ENCODE peak calls at places on chromosomes 1 and 21, in ten cellular contexts. W is heart right ventricle; B is Calu3; H is GM20000; K is dorsolateral prefrontal cortex; G is progenitor cell of endocrine pancreas; D is body of pancreas; N is fibroblast of pulmonary artery; M is CD8-positive, alpha-beta T cell; L is breast epithelium. C is an unnamed sample.

GRCh38 chr1:24903955-24904730 is 25.9 kb downstream of the RUNX3 start:
- DNase-seq in G (no peak), N (no peak), K (no peak), L (peak), H (no peak), W (no peak), M (no peak), B (no peak), D (no peak), C (no peak)

GRCh38 chr21:43020771-43021170 is 46.4 kb downstream of the PKNOX1 start:
- DNase-seq in W (no peak), H (no peak), G (no peak), L (no peak), M (no peak), K (no peak), D (no peak), B (no peak), N (no peak), C (peak)

GRCh38 chr1:117512728-117513321 is 93.0 kb upstream of the TENT5C start:
- DNase-seq in N (peak), K (no peak), W (no peak), L (no peak), M (no peak), D (no peak), G (no peak), B (no peak), H (no peak), C (no peak)

GRCh38 chr1:185017966-185018365 is 27.4 kb upstream of the RNF2 start:
- DNase-seq in N (no peak), D (no peak), W (no peak), G (no peak), B (no peak), L (no peak), K (no peak), M (no peak), H (no peak), C (no peak)

GRCh38 chr1:85297855-85298629 is 21.6 kb upstream of the BCL10 start:
- DNase-seq in N (peak), K (peak), H (peak), M (peak), B (peak), L (no peak), D (peak), G (no peak), W (no peak), C (no peak)

GRCh38 chr21:27275294-27275927 is 308.5 kb upstream of the ADAMTS5 start:
- DNase-seq in D (no peak), K (no peak), W (no peak), N (peak), H (no peak), G (no peak), M (no peak), L (no peak), B (no peak), C (no peak)

GRCh38 chr1:2972879-2973575 is 48.2 kb upstream of the ACTRT2 start:
- DNase-seq in W (no peak), M (no peak), N (no peak), B (no peak), D (no peak), K (no peak), L (peak), G (no peak), H (no peak), C (no peak)

GRCh38 chr21:44911384-44912157 is 9.1 kb downstream of the ITGB2 start:
- DNase-seq in M (peak), W (peak), H (peak), N (no peak), G (no peak), B (peak), L (peak), K (peak), D (peak), C (no peak)

GRCh38 chr1:51734899-51735745 is 118.2 kb downstream of the OSBPL9 start:
- DNase-seq in W (no peak), G (no peak), L (no peak), D (no peak), M (no peak), B (no peak), K (no peak), H (no peak), N (no peak), C (no peak)

GRCh38 chr1:205251576-205251975 is 23.8 kb downstream of the TMCC2 start:
- DNase-seq in H (no peak), G (no peak), L (no peak), W (no peak), D (no peak), M (no peak), N (no peak), K (no peak), B (no peak), C (no peak)

GRCh38 chr1:3642921-3643675 is 6.8 kb downstream of the WRAP73 start:
- DNase-seq in G (no peak), N (no peak), W (no peak), M (no peak), L (peak), B (no peak), D (no peak), H (no peak), K (no peak), C (no peak)

GRCh38 chr1:145999321-146000024 is 3.1 kb upstream of the TXNIP start:
- DNase-seq in L (no peak), M (no peak), N (no peak), W (no peak), B (no peak), K (no peak), H (no peak), G (no peak), D (peak), C (no peak)

GRCh38 chr1:21633992-21634475 is 35.1 kb downstream of the RAP1GAP start:
- DNase-seq in N (no peak), W (no peak), G (no peak), L (peak), H (no peak), K (no peak), D (peak), M (no peak), B (peak), C (no peak)

GRCh38 chr21:38984982-38985422 is 179.3 kb downstream of the ETS2 start:
- DNase-seq in K (no peak), H (no peak), B (no peak), M (no peak), L (no peak), N (peak), G (no peak), W (no peak), D (no peak), C (no peak)

GRCh38 chr1:229204863-229205777 is 65.8 kb upstream of the RAB4A start:
- DNase-seq in H (no peak), M (no peak), W (no peak), D (no peak), L (no peak), K (no peak), B (no peak), N (peak), G (no peak), C (no peak)

GRCh38 chr1:153619171-153619570 is 3.0 kb upstream of the S100A14 start:
- DNase-seq in M (no peak), B (no peak), W (no peak), N (no peak), G (no peak), H (no peak), L (no peak), K (no peak), D (no peak), C (no peak)

GRCh38 chr1:246618240-246618639 is 52.0 kb downstream of the CNST start:
- DNase-seq in W (no peak), L (no peak), N (no peak), B (no peak), M (no peak), D (no peak), G (no peak), H (no peak), K (no peak), C (no peak)

GRCh38 chr1:203907901-203908300 is 46.5 kb downstream of the SNRPE start:
- DNase-seq in D (no peak), G (no peak), M (no peak), B (no peak), W (no peak), H (no peak), L (no peak), K (no peak), N (no peak), C (no peak)

GRCh38 chr1:46485564-46486431 is 3.8 kb upstream of the DMBX1 start:
- DNase-seq in D (no peak), H (no peak), N (no peak), K (no peak), M (no peak), G (no peak), W (no peak), B (no peak), L (no peak), C (peak)

GRCh38 chr1:15764269-15764764 is 5.7 kb downstream of the FBLIM1 start:
- DNase-seq in N (no peak), W (no peak), B (no peak), L (no peak), G (no peak), M (no peak), H (no peak), D (peak), K (no peak), C (no peak)

GRCh38 chr1:84704872-84705426 is 14.7 kb upstream of the SSX2IP start:
- DNase-seq in M (no peak), W (no peak), B (no peak), G (no peak), L (no peak), N (no peak), H (no peak), K (no peak), D (no peak), C (no peak)

GRCh38 chr21:42564561-42564971 is 50.9 kb downstream of the SLC37A1 start:
- DNase-seq in N (no peak), K (no peak), D (no peak), G (no peak), H (no peak), M (no peak), W (no peak), B (no peak), L (peak), C (no peak)

GRCh38 chr1:107935396-107936064 is 29.4 kb downstream of the VAV3 start:
- DNase-seq in H (peak), M (no peak), D (no peak), K (no peak), B (no peak), N (no peak), G (no peak), W (no peak), L (no peak), C (no peak)

GRCh38 chr1:8420318-8420717 is 102.4 kb downstream of the SLC45A1 start:
- DNase-seq in L (no peak), B (peak), W (no peak), G (no peak), D (peak), N (no peak), K (no peak), M (no peak), H (peak), C (no peak)

GRCh38 chr21:44583800-44584147 is 3.4 kb upstream of the KRTAP10-5 start:
- DNase-seq in G (no peak), H (no peak), D (no peak), W (no peak), L (no peak), K (no peak), N (no peak), M (no peak), B (no peak), C (no peak)

GRCh38 chr1:19122668-19123067 is 87.4 kb downstream of the UBR4 start:
- DNase-seq in M (no peak), G (no peak), B (peak), H (no peak), L (no peak), K (no peak), W (peak), N (peak), D (peak), C (no peak)

GRCh38 chr1:50774759-50775351 is 185.2 kb downstream of the FAF1 start:
- DNase-seq in W (no peak), K (no peak), H (peak), M (no peak), L (no peak), D (peak), G (no peak), N (peak), B (peak), C (peak)

GRCh38 chr1:211920141-211920572 is 89.6 kb upstream of the LPGAT1 start:
- DNase-seq in L (no peak), K (no peak), W (peak), G (no peak), N (peak), M (no peak), B (peak), H (no peak), D (peak), C (no peak)

GRCh38 chr1:6158181-6158580 is 21.9 kb downstream of the CHD5 start:
- DNase-seq in D (no peak), W (no peak), N (no peak), G (no peak), L (no peak), H (no peak), M (no peak), K (no peak), B (no peak), C (no peak)

GRCh38 chr1:151455966-151456365 is 3.3 kb downstream of the POGZ start:
- DNase-seq in D (no peak), K (no peak), H (no peak), B (no peak), G (no peak), M (no peak), L (no peak), N (peak), W (no peak), C (no peak)

GRCh38 chr21:42158846-42159245 is 60.1 kb upstream of the ABCG1 start:
- DNase-seq in M (no peak), H (no peak), W (no peak), L (no peak), G (no peak), N (no peak), D (no peak), B (no peak), K (no peak), C (no peak)

GRCh38 chr1:3702528-3702927 is 49.7 kb upstream of the CCDC27 start:
- DNase-seq in L (no peak), M (no peak), B (no peak), N (no peak), K (no peak), W (no peak), D (no peak), H (no peak), G (no peak), C (no peak)

GRCh38 chr21:40016667-40017066 is 149.4 kb downstream of the PCP4 start:
- DNase-seq in G (no peak), M (no peak), H (no peak), K (no peak), D (no peak), N (no peak), L (no peak), B (no peak), W (no peak), C (no peak)

GRCh38 chr1:244409648-244410164 is 42.0 kb downstream of the ADSS2 start:
- DNase-seq in W (no peak), K (no peak), D (no peak), M (no peak), N (no peak), H (peak), L (no peak), G (no peak), B (no peak), C (no peak)

GRCh38 chr1:19910650-19911049 is 12.8 kb downstream of the PLA2G2E start:
- DNase-seq in N (no peak), K (no peak), G (no peak), M (no peak), B (no peak), W (no peak), H (no peak), D (no peak), L (no peak), C (no peak)

GRCh38 chr1:188170446-188170845 is 1341.7 kb downstream of the PLA2G4A start:
- DNase-seq in K (no peak), L (no peak), D (no peak), G (no peak), H (no peak), N (no peak), B (no peak), M (no peak), W (no peak), C (no peak)

GRCh38 chr1:94713472-94714141 is 106.5 kb upstream of the SLC44A3 start:
- DNase-seq in K (peak), G (no peak), N (peak), D (peak), M (no peak), L (peak), W (peak), H (peak), B (peak), C (no peak)

GRCh38 chr1:212482006-212482351 is 49.3 kb downstream of the NENF start:
- DNase-seq in L (no peak), M (no peak), H (no peak), G (no peak), W (no peak), D (no peak), B (no peak), K (no peak), N (no peak), C (no peak)

GRCh38 chr1:221230605-221231004 is 351.4 kb downstream of the HLX start:
- DNase-seq in L (no peak), M (no peak), D (peak), K (no peak), N (peak), B (peak), W (no peak), H (no peak), G (no peak), C (no peak)

DNA sequence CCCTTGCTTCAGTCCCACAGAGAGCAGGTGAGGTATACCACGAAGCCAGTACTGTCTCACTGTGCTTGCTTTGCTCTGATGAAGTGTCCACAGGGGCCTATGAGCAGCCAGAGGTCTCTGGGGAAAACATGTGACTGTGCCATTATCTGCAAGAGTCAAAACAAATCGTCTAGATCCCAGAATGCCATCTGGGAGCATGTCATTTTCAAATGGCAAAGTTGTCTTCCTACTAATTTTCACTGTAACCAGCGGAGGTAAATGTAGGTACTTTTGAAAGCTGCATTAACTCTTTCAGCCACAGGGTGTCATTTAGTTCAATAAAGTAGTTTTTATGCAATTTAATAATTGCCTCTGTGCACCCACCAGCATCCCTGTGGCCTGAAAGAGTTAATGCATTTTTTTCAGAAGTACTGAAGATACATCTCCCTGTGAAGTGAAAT is 173.6 kb upstream of the SGIP1 start:
- DNase-seq in G (no peak), K (no peak), D (no peak), N (no peak), W (no peak), H (no peak), M (no peak), L (no peak), B (no peak), C (no peak)
- TF ChIP-seq CTCF in G (peak), K (no peak), D (no peak), N (no peak), W (no peak), H (peak), M (peak), L (peak), B (no peak), C (no peak)

GRCh38 chr1:218250492-218250891 is 34.6 kb upstream of the RRP15 start:
- DNase-seq in H (no peak), D (no peak), M (no peak), G (no peak), L (no peak), B (no peak), W (no peak), N (peak), K (no peak), C (no peak)
- TF ChIP-seq CTCF in H (no peak), D (no peak), M (no peak), G (no peak), L (no peak), B (no peak), W (no peak), N (peak), K (no peak), C (peak)

DNA sequence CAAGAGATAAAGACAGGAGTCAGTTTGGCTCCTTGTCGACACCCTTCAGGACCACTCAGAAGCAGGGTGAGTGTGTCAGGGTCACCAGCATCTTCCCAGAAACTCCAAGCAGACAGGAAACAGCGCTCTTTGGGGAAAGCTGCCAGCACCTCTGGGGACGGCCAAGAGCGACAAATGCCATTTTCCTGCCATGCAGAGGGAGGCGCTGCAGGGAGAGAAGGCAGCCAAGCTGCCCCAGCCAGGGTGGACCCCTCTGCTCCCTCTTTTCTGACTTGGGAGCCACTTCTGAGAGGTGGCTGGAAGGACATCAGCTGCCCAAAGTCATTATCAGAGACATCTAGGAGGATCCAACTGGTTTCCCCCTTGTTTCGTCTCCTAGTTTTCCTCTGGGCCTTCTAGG is 29.0 kb downstream of the SIM2 start:
- DNase-seq in G (no peak), B (no peak), D (no peak), K (no peak), W (no peak), M (no peak), N (no peak), H (no peak), L (no peak), C (no peak)
- TF ChIP-seq CTCF in G (no peak), B (no peak), D (no peak), K (no peak), W (no peak), M (no peak), N (no peak), H (no peak), L (no peak), C (no peak)

DNA sequence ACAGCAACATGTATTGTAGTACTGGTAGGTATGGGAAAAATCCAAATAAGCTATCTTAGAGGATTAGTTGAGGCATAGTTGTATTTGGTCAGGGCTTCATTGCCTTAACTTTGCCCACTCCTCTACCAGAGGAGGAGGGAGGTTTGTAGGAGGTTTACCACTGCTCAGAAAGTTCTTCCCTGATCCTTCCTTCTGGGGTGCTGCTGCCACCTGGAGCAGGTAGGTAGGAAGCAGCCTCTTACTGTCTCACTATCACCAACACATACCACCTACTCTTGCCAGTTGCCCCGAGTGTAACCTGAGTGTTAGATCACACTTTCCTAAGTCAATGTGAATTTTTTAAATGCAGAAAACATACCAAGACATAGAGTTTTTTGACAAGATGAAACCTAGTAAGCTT is 24.1 kb upstream of the ZSWIM5 start:
- DNase-seq in K (no peak), N (no peak), B (peak), W (no peak), H (no peak), M (no peak), G (no peak), D (peak), L (no peak), C (no peak)
- TF ChIP-seq CTCF in K (no peak), N (no peak), B (no peak), W (no peak), H (no peak), M (no peak), G (no peak), D (peak), L (no peak), C (no peak)

GRCh38 chr1:48017716-48018115 is 20.5 kb upstream of the TRABD2B start:
- DNase-seq in W (no peak), K (no peak), M (no peak), N (peak), B (no peak), D (peak), H (no peak), G (no peak), L (no peak), C (no peak)
- TF ChIP-seq CTCF in W (no peak), K (no peak), M (no peak), N (no peak), B (no peak), D (no peak), H (no peak), G (no peak), L (no peak), C (no peak)

DNA sequence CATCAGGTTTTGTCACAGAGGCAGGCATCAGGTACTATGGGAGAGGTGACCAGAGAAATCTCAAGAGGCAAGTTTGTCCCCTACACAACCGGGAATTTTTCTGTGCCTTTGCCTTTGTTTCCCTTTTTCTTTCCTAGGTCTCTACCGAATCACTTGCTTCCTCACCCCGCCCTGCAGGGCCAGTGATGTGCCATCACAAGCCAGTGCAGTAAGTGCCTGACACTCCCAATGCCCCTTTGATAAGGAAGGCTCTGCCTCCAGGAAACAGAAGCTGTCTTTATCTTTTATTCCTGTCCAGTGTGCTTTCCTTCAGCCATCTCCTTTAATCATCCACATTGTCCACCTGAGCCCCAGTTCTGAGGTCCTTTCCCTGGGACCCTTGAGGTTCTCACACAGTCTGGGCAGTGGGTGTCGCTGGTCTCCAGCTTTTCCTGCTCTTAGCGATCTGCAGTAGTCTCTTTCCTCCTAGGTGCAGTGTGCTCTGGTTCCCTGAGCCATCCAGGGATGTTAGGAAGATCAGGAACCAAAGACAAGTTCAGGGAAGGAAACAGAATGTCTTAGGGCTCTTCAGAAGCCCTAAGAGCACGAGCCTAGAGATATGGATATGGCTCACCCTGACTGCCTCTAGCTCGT is 36.6 kb downstream of the GJA5 start:
- DNase-seq in L (no peak), N (peak), H (no peak), M (peak), B (peak), K (no peak), D (peak), G (peak), W (peak), C (peak)
- TF ChIP-seq CTCF in L (peak), N (peak), H (no peak), M (peak), B (no peak), K (peak), D (peak), G (peak), W (peak), C (peak)